ENCODE peak calls at places on chromosome 3, in five cellular contexts. S is CD8-positive, alpha-beta memory T cell; L is aorta; Z is endodermal cell; H is GM23248. N is an unnamed sample. For H3K9me3, the result is how much of the 10 kb centered on the place peaks cover.

GRCh38 chr3:73687081-73688004 is 62.6 kb upstream of the PDZRN3 start:
- DNase-seq in S (no peak), L (no peak), Z (no peak), H (peak), N (no peak)

GRCh38 chr3:27357665-27358258 is 11.4 kb downstream of the NEK10 start:
- DNase-seq in S (peak), L (no peak), Z (peak), H (peak), N (peak)

GRCh38 chr3:63751459-63751858 is 67.6 kb upstream of the C3orf49 start:
- DNase-seq in S (no peak), L (no peak), Z (no peak), H (no peak), N (no peak)

GRCh38 chr3:194256040-194256945 is 94.8 kb downstream of the CPN2 start:
- DNase-seq in S (no peak), L (peak), Z (peak), H (no peak), N (no peak)

GRCh38 chr3:40584625-40585189 is 59.9 kb downstream of the ZNF621 start:
- DNase-seq in S (peak), L (peak), Z (peak), H (peak), N (peak)

GRCh38 chr3:86774082-86774691 is 216.8 kb downstream of the VGLL3 start:
- DNase-seq in S (no peak), L (no peak), Z (no peak), H (peak), N (no peak)

GRCh38 chr3:122774564-122774963 is 19.1 kb downstream of the HSPBAP1 start:
- DNase-seq in S (no peak), L (no peak), Z (no peak), H (peak), N (no peak)

GRCh38 chr3:14452676-14453367 is 50.4 kb downstream of the SLC6A6 start:
- DNase-seq in S (no peak), L (peak), Z (no peak), H (peak), N (no peak)

GRCh38 chr3:150106752-150107428 is 136.2 kb upstream of the PFN2 start:
- DNase-seq in S (no peak), L (no peak), Z (peak), H (peak), N (no peak)

GRCh38 chr3:118089563-118089962 is 945.1 kb downstream of the IGSF11 start:
- DNase-seq in S (no peak), L (no peak), Z (no peak), H (peak), N (no peak)

GRCh38 chr3:118412503-118412902 is 622.1 kb downstream of the IGSF11 start:
- DNase-seq in S (no peak), L (no peak), Z (no peak), H (no peak), N (no peak)

GRCh38 chr3:44571024-44571423 is 13.7 kb upstream of the ZNF660 start:
- DNase-seq in S (no peak), L (no peak), Z (no peak), H (no peak), N (no peak)

DNA sequence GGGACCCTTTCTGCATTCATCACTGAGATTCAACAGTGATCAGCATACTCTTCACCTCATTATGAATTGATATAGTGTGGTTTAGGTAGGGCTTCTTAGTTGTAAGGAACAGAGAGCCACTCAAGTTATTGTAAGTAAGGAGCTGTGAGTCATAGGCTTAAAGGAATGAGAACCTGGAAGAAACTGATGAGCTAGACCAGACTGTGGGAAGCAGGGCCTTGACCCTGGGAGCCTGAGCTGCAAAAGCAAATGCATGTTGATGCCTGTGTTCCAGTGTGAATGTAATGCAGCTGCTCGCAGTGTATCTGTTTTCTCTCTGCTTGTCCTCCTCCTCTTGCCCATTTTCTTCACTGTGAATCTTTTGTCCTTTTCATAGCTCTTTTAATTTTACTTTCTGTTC is 13.6 kb downstream of the ZKSCAN7 start:
- DNase-seq in S (no peak), L (no peak), Z (no peak), H (peak), N (no peak)
- H3K9me3 ChIP-seq in S (under half), L (under half), Z (under half), H (under half), N (under half)

GRCh38 chr3:44647771-44648170 is 761 bp upstream of the ZNF35 start:
- DNase-seq in S (no peak), L (no peak), Z (no peak), H (no peak), N (no peak)

GRCh38 chr3:44643024-44643423 is 5.5 kb upstream of the ZNF35 start:
- DNase-seq in S (no peak), L (no peak), Z (no peak), H (no peak), N (no peak)

GRCh38 chr3:44642337-44642736 is 6.2 kb upstream of the ZNF35 start:
- DNase-seq in S (no peak), L (no peak), Z (no peak), H (no peak), N (no peak)
- H3K9me3 ChIP-seq in S (under half), L (under half), Z (half or more), H (under half), N (under half)

GRCh38 chr3:127493924-127494646 is 96.4 kb downstream of the TPRA1 start:
- DNase-seq in S (no peak), L (no peak), Z (peak), H (no peak), N (no peak)

GRCh38 chr3:127495821-127496220 is 94.7 kb downstream of the TPRA1 start:
- DNase-seq in S (no peak), L (no peak), Z (no peak), H (no peak), N (no peak)

GRCh38 chr3:127496256-127496655 is 94.3 kb downstream of the TPRA1 start:
- DNase-seq in S (no peak), L (no peak), Z (peak), H (no peak), N (no peak)

GRCh38 chr3:127501177-127501576 is 89.4 kb downstream of the TPRA1 start:
- DNase-seq in S (no peak), L (no peak), Z (no peak), H (no peak), N (no peak)

GRCh38 chr3:127497166-127497565 is 93.4 kb downstream of the TPRA1 start:
- DNase-seq in S (no peak), L (no peak), Z (peak), H (no peak), N (no peak)
- H3K9me3 ChIP-seq in S (under half), L (under half), Z (under half), H (under half), N (under half)

DNA sequence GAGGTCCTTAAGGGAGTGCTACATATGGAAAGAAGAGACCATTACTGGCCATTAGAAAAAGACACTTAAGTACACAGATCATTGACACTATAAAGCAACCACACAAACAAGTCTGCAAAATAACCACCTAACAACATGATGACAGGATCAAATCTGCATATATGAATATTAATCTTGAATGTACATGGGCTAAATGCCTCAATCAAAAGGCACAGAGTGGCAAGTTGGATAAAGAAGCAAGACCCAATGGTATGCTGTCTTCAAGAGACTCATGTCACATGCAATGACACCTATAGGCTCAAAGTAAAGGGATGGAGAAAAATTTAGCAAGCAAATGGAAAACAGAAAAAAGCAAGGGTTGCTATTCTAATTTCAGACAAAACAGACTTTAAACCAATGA is 28.4 kb upstream of the CCNL1 start:
- DNase-seq in S (no peak), L (no peak), Z (no peak), H (no peak), N (no peak)
- H3K9me3 ChIP-seq in S (under half), L (under half), Z (half or more), H (under half), N (under half)

GRCh38 chr3:109853077-109853732 is 515.9 kb upstream of the DPPA4 start:
- DNase-seq in S (no peak), L (no peak), Z (no peak), H (no peak), N (no peak)

GRCh38 chr3:109852283-109852682 is 514.9 kb upstream of the DPPA4 start:
- DNase-seq in S (no peak), L (no peak), Z (no peak), H (no peak), N (no peak)

DNA sequence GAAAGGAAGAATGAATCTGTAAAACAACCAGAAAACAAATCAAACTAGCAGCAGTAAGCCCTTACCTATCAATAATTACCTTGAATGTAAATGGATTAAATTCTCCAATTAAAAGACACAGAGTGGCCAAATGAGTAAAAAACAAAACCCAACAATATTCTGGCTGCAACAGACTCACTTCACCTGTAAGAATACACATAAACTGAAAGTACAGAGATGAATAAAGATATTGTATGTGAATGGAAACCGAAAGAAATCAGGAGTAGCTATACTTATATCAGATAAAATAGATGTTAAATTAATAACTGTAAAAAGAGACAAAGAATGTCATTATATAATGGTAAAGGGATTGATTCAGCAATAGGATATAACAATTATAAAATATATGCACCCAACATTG is 514.5 kb upstream of the DPPA4 start:
- DNase-seq in S (no peak), L (no peak), Z (no peak), H (no peak), N (no peak)
- H3K9me3 ChIP-seq in S (under half), L (under half), Z (under half), H (under half), N (under half)

DNA sequence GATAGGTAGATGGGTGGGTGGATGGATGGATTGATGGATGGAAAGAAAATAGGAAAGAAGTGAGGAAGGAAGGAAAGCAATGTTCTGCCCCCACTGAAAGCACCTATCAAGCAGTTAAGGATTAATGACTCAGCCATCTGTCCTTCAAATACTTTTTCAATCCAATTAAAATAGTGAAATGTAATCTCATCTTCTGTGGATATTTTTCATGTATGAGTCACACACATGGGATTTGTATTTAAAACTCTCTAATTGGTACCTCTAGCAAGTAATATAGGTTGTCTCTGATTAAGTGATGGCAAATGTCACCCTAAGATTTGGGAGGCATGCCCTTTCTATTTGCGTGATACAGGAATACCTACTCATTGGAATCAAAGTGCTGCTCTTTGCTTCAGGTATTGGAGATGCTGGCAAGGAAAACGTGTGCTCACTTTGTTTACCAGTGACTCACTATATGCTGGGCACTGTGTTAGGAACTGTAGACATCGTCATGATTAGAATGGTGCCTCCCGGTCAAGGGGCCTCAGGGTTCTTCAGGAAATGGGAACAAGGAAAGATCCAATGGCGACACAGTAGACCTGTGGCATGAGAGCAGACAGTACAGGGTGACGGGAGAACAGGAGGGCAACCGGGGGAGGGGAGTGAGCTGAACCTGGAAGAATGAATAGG is 230.1 kb downstream of the CLSTN2 start:
- DNase-seq in S (no peak), L (no peak), Z (no peak), H (no peak), N (no peak)
- H3K9me3 ChIP-seq in S (under half), L (under half), Z (under half), H (under half), N (under half)

DNA sequence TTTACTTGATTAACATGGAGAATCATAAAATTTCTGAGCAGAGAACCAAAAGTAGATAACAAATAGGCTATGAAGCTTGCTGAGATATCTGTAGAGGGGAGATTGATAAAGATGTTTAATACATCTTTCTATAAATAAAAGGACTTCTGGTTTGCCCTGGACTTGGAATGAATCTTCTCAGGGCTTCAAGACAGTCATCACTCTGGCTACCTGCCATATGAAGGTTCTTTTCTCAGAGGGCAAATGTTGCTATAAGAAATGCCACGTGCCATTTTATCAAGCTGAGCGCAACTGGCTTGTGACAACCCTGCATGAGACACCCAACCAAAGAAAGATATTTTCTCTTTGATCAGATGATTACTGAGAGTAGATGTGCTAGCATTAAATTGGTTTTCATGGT is 192.5 kb downstream of the WNT5A start:
- DNase-seq in S (no peak), L (no peak), Z (no peak), H (peak), N (no peak)
- H3K9me3 ChIP-seq in S (under half), L (under half), Z (under half), H (under half), N (under half)